ENCODE peak calls at places on chromosome 13, in seven cellular contexts. E, S, D, M, W, I and A are unnamed samples.

GRCh38 chr13:33231339-33231738 is 54.2 kb downstream of the STARD13 start:
- DNase-seq in M (no peak), W (no peak), D (no peak), S (no peak), E (no peak), I (no peak), A (no peak)

GRCh38 chr13:19910336-19911072 is 47.1 kb upstream of the ZMYM5 start:
- DNase-seq in E (peak), I (no peak), D (peak), W (no peak), S (peak), M (no peak), A (no peak)

GRCh38 chr13:33953203-33953602 is 135.3 kb downstream of the RFC3 start:
- DNase-seq in M (no peak), D (peak), E (no peak), I (no peak), W (no peak), S (no peak), A (no peak)

GRCh38 chr13:40146063-40146462 is 490.6 kb downstream of the COG6 start:
- DNase-seq in D (no peak), M (no peak), W (no peak), S (no peak), I (no peak), E (no peak), A (no peak)

GRCh38 chr13:60418954-60419353 is 21.9 kb downstream of the TDRD3 start:
- DNase-seq in I (no peak), M (no peak), S (no peak), D (no peak), W (no peak), E (no peak), A (no peak)

GRCh38 chr13:70893832-70894231 is 785.6 kb upstream of the KLHL1 start:
- DNase-seq in S (no peak), M (no peak), D (no peak), W (no peak), I (no peak), E (no peak), A (no peak)

GRCh38 chr13:87147076-87147475 is 524.1 kb upstream of the SLITRK5 start:
- DNase-seq in E (no peak), M (no peak), I (no peak), S (no peak), W (no peak), D (peak), A (no peak)

GRCh38 chr13:95800455-95800854 is 123.5 kb downstream of the DNAJC3 start:
- DNase-seq in M (no peak), D (peak), I (no peak), S (no peak), W (no peak), E (no peak), A (no peak)

GRCh38 chr13:111177803-111178389 is 62.8 kb downstream of the ARHGEF7 start:
- DNase-seq in W (no peak), I (no peak), S (no peak), D (peak), E (no peak), M (peak), A (no peak)

GRCh38 chr13:32134241-32134801 is 102.7 kb downstream of the FRY start:
- DNase-seq in I (no peak), D (peak), E (no peak), W (no peak), M (no peak), S (no peak), A (no peak)

GRCh38 chr13:41065098-41065497 is 3.8 kb downstream of the WBP4 start:
- DNase-seq in S (no peak), E (no peak), D (peak), M (no peak), I (no peak), W (no peak), A (no peak)

GRCh38 chr13:21343659-21344058 is 115.4 kb downstream of the ZDHHC20 start:
- DNase-seq in M (no peak), S (no peak), D (no peak), W (no peak), E (no peak), I (no peak), A (no peak)

GRCh38 chr13:30791354-30791921 is 56.1 kb downstream of the ALOX5AP start:
- DNase-seq in M (no peak), W (no peak), E (no peak), S (no peak), I (no peak), D (peak), A (peak)

GRCh38 chr13:29165840-29166239 is 345.7 kb downstream of the MTUS2 start:
- DNase-seq in D (no peak), I (no peak), W (no peak), E (no peak), S (no peak), M (no peak), A (no peak)

GRCh38 chr13:95797016-95797415 is 120.1 kb downstream of the DNAJC3 start:
- DNase-seq in M (no peak), E (no peak), S (no peak), D (no peak), W (no peak), I (no peak), A (no peak)

GRCh38 chr13:111115051-111115840 is at the start of gene ARHGEF7:
- DNase-seq in D (no peak), S (no peak), W (no peak), M (peak), I (no peak), E (no peak), A (no peak)

GRCh38 chr13:97432917-97433726 is 847 bp upstream of the RAP2A start:
- DNase-seq in D (peak), S (peak), I (peak), E (peak), M (peak), W (peak), A (peak)
- TF ChIP-seq POLR2A in D (no peak), S (no peak), I (no peak), E (peak), M (no peak), W (no peak), A (no peak)

DNA sequence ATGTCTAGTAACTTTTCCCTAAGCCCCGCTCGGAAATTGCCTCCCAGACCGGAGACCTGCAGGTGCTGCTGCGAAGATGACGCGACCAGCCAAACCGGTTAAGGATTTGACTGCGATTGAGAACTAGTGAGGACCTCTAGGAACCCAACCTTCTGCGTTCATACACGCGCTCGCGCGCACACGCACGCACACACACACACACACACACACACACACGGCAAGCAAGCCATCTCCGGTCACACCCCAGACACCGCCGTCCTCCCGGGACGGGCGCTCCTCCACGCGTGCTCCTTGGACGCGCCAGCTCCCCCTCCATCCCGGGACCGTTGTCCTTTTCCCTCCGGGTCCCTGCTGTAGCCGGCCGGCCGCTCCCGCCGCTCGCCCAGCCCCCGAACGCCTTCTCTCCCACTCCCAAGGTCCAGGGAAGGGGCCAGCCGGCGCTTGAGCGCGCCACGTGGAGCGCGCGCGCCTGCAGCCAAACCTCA is 1.2 kb downstream of the TBC1D4 start:
- DNase-seq in E (no peak), D (peak), I (peak), W (peak), M (peak), S (peak), A (peak)
- TF ChIP-seq POLR2A in E (no peak), D (no peak), I (peak), W (no peak), M (no peak), S (no peak), A (no peak)

GRCh38 chr13:27621366-27622101 is at the start of gene POLR1D:
- DNase-seq in S (peak), I (peak), D (peak), W (peak), E (peak), M (peak), A (peak)

GRCh38 chr13:27619093-27619705 is 1.1 kb downstream of the LNX2 start:
- DNase-seq in W (no peak), I (no peak), E (no peak), S (no peak), M (no peak), D (peak), A (no peak)

GRCh38 chr13:27621116-27621365 is 651 bp upstream of the POLR1D start:
- DNase-seq in W (no peak), M (no peak), D (no peak), E (no peak), S (no peak), I (no peak), A (no peak)

GRCh38 chr13:27619711-27620376 is 485 bp downstream of the LNX2 start:
- DNase-seq in E (no peak), I (peak), W (peak), D (peak), M (peak), S (no peak), A (peak)

GRCh38 chr13:27620377-27621115 is at the start of gene LNX2:
- DNase-seq in S (peak), D (peak), W (peak), I (peak), M (peak), E (peak), A (peak)
- TF ChIP-seq POLR2A in S (no peak), D (no peak), W (peak), I (peak), M (peak), E (no peak), A (no peak)

GRCh38 chr13:112986470-112986869 is 17.5 kb downstream of the MCF2L start:
- DNase-seq in W (no peak), M (no peak), I (no peak), D (no peak), S (no peak), E (no peak), A (no peak)

GRCh38 chr13:112985803-112986408 is 16.9 kb downstream of the MCF2L start:
- DNase-seq in S (no peak), M (no peak), E (no peak), D (no peak), W (no peak), I (no peak), A (no peak)

GRCh38 chr13:112983428-112984196 is 14.6 kb downstream of the MCF2L start:
- DNase-seq in D (no peak), I (no peak), S (no peak), W (no peak), E (no peak), M (no peak), A (peak)

GRCh38 chr13:112984501-112984900 is 15.5 kb downstream of the MCF2L start:
- DNase-seq in S (no peak), D (no peak), E (no peak), I (no peak), M (no peak), W (no peak), A (no peak)

GRCh38 chr13:112984954-112985802 is 16.2 kb downstream of the MCF2L start:
- DNase-seq in M (no peak), S (peak), W (peak), D (no peak), I (no peak), E (no peak), A (no peak)
- TF ChIP-seq POLR2A in M (no peak), S (no peak), W (peak), D (no peak), I (no peak), E (no peak), A (no peak)

GRCh38 chr13:114024603-114025431 is 50.9 kb upstream of the C13orf46 start:
- DNase-seq in D (no peak), I (no peak), E (no peak), M (no peak), S (no peak), W (no peak), A (no peak)
- TF ChIP-seq POLR2A in D (no peak), I (no peak), E (no peak), M (no peak), S (no peak), W (no peak), A (no peak)

DNA sequence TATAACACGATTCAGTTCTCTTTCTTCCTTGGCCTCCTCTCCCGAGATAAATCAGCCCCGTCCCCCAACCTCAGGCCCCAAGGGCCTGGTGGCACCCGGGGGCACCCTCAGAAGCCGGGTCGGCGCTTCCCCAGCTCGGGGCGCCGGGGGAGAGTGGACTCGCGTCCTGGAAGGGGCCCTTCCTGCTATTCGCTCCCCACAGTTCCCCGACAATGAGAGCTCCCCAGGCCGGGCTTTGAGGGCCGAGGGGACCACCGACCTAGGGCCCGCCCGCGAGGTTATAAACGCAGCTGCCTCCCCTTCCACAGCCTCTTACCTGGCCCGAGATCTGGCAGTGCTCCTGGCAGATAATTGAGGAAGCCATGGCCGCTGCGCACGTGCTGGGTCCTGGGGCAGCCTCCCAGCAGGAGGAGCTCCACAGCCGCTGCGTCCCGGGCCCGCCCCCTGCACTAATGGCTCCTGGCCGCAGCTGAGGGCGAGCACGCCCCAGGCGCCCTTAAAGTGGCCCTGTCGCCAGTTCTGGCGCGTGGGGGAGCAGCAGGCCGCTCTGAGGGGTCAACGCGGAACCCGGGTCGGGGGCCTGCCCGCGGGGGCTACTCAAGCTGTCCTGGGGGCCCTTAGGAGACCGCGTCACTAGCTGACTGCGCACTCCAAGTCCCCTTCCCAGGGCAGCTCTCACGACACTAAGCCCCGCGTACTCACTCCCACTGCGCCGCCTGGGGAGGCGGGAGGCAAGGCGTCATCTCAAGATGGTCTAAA is at the start of gene SOHLH2:
- DNase-seq in E (no peak), W (no peak), S (no peak), M (no peak), I (no peak), D (no peak), A (peak)
- TF ChIP-seq POLR2A in E (no peak), W (no peak), S (no peak), M (no peak), I (no peak), D (no peak), A (no peak)

GRCh38 chr13:44578064-44578394 is 1.9 kb upstream of the TSC22D1 start:
- DNase-seq in S (peak), M (no peak), D (no peak), W (no peak), I (no peak), E (no peak), A (no peak)

GRCh38 chr13:44575741-44576395 is at the start of gene TSC22D1:
- DNase-seq in S (peak), M (peak), W (no peak), I (peak), E (no peak), D (peak), A (peak)

GRCh38 chr13:44575035-44575434 is 1.1 kb downstream of the TSC22D1 start:
- DNase-seq in I (no peak), S (no peak), W (no peak), D (no peak), E (no peak), M (no peak), A (no peak)

GRCh38 chr13:44576396-44577235 is 486 bp upstream of the TSC22D1 start:
- DNase-seq in W (no peak), D (no peak), E (no peak), M (peak), S (peak), I (no peak), A (no peak)

DNA sequence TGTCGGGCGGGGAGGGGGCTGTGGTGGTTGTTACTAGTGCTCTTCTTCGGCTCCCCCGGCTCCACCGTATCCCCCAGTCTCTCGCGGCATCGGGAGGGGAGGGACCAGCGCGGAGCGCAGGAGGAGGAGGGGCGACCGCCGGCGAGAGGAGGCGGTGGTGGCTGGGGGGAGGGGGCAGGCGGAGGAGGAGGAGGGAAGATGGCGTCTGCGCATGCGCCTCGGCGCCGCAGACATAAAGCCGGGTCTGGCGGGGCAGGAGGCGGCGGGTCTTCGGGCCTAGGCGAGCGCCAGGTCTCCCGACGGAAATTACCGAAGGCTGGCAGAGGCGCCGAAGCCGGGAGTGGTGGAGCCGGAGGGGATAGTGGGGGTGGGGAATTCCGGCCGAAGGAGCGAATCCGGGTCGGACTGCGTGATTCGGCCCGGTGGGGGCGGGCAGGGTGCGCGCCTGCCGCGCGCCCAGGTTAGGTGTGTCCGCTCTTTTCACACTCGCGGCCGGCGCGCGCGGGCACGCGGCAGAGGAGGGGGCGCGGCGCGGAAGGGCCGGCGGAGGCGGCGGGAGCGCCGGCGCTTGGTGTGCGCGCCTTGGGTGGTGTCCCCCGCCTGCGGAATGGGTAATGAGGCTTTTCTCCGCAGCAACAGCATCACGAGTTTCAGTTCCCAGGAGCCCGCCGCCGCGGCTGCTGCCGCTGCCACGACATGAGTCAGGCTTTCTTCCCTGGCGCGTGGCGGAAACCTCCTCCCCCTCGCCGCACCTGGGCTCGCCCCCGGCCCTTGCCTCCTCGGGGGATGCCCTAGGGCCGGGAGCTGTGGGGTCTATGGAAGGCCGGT is 1.3 kb upstream of the TSC22D1 start:
- DNase-seq in S (peak), I (peak), M (peak), E (peak), D (peak), W (peak), A (peak)
- TF ChIP-seq POLR2A in S (no peak), I (peak), M (no peak), E (no peak), D (peak), W (peak), A (peak)

DNA sequence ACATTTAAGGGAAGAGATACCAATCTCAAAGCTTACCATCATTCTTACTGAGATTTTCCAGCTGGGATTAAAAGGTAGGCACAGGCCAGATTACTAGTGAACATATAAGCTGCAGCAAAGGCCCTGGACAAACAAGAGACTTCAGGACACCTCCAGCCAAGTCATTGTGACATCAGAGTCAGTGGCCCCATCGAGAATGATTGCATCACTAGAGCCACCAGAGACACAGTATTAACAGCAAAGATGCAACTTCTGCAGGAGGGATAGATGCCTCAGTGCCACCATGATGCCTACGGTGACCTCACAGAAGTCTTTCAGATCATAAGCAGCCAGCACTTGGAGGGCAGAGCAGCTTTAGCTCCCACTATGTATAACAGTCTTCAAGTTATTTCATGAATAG is 8.6 kb downstream of the RUBCNL start:
- DNase-seq in D (no peak), E (no peak), M (no peak), W (no peak), I (no peak), S (no peak), A (no peak)
- TF ChIP-seq POLR2A in D (no peak), E (no peak), M (no peak), W (no peak), I (no peak), S (no peak), A (no peak)